ENCODE peak calls at places on chromosome 2, in six cellular contexts. One of them, this sample, is unnamed.
A peak's percentile ranks its signal among the peaks of the same experiment; 100 is the strongest.

GRCh38 chr2:25201265-25201664 is 32.9 kb upstream of the POMC start:
- DNase-seq in heart right ventricle: no peak
- DNase-seq in Panc1: no peak
- DNase-seq in left lung: no peak
- DNase-seq in H9: peak; percentile 56
- DNase-seq in coronary artery: no peak
- DNase-seq in this sample: no peak

GRCh38 chr2:47675196-47675825 is 107.6 kb upstream of the MSH6 start:
- DNase-seq in heart right ventricle: no peak
- DNase-seq in Panc1: no peak
- DNase-seq in left lung: no peak
- DNase-seq in H9: no peak
- DNase-seq in coronary artery: no peak
- DNase-seq in this sample: no peak

GRCh38 chr2:100214265-100214961 is 72.0 kb upstream of the AFF3 start:
- DNase-seq in heart right ventricle: peak; percentile 23
- DNase-seq in Panc1: no peak
- DNase-seq in left lung: no peak
- DNase-seq in H9: no peak
- DNase-seq in coronary artery: no peak
- DNase-seq in this sample: no peak

GRCh38 chr2:146890491-146890890 is 954.3 kb upstream of the ACVR2A start:
- DNase-seq in heart right ventricle: no peak
- DNase-seq in Panc1: no peak
- DNase-seq in left lung: no peak
- DNase-seq in H9: no peak
- DNase-seq in coronary artery: no peak
- DNase-seq in this sample: no peak

GRCh38 chr2:122077771-122078170 is 322.3 kb downstream of the TSN start:
- DNase-seq in heart right ventricle: no peak
- DNase-seq in Panc1: no peak
- DNase-seq in left lung: no peak
- DNase-seq in H9: no peak
- DNase-seq in coronary artery: no peak
- DNase-seq in this sample: no peak

GRCh38 chr2:6506311-6507258 is 359.1 kb downstream of the CMPK2 start:
- DNase-seq in heart right ventricle: no peak
- DNase-seq in Panc1: no peak
- DNase-seq in left lung: no peak
- DNase-seq in H9: no peak
- DNase-seq in coronary artery: no peak
- DNase-seq in this sample: no peak

GRCh38 chr2:191758420-191759199 is 80.7 kb downstream of the NABP1 start:
- DNase-seq in heart right ventricle: peak; percentile 13
- DNase-seq in Panc1: peak; percentile 39
- DNase-seq in left lung: peak; percentile 51
- DNase-seq in H9: peak; percentile 79
- DNase-seq in coronary artery: no peak
- DNase-seq in this sample: no peak

GRCh38 chr2:70626254-70626990 is 72.8 kb upstream of the TGFA start:
- DNase-seq in heart right ventricle: no peak
- DNase-seq in Panc1: no peak
- DNase-seq in left lung: no peak
- DNase-seq in H9: peak; percentile 73
- DNase-seq in coronary artery: no peak
- DNase-seq in this sample: no peak

GRCh38 chr2:8566788-8567468 is 114.9 kb upstream of the ID2 start:
- DNase-seq in heart right ventricle: no peak
- DNase-seq in Panc1: no peak
- DNase-seq in left lung: no peak
- DNase-seq in H9: peak; percentile 12
- DNase-seq in coronary artery: no peak
- DNase-seq in this sample: no peak

GRCh38 chr2:197777823-197778407 is 7.2 kb downstream of the BOLL start:
- DNase-seq in heart right ventricle: no peak
- DNase-seq in Panc1: peak; percentile 10
- DNase-seq in left lung: no peak
- DNase-seq in H9: no peak
- DNase-seq in coronary artery: no peak
- DNase-seq in this sample: no peak

GRCh38 chr2:72080286-72081145 is 67.1 kb downstream of the CYP26B1 start:
- DNase-seq in heart right ventricle: no peak
- DNase-seq in Panc1: no peak
- DNase-seq in left lung: peak; percentile 51
- DNase-seq in H9: no peak
- DNase-seq in coronary artery: no peak
- DNase-seq in this sample: no peak

GRCh38 chr2:113156278-113157107 is 17.3 kb upstream of the PSD4 start:
- DNase-seq in heart right ventricle: no peak
- DNase-seq in Panc1: no peak
- DNase-seq in left lung: no peak
- DNase-seq in H9: peak; percentile 64
- DNase-seq in coronary artery: peak; percentile 7
- DNase-seq in this sample: no peak

GRCh38 chr2:104804148-104804890 is 49.6 kb upstream of the POU3F3 start:
- DNase-seq in heart right ventricle: no peak
- DNase-seq in Panc1: no peak
- DNase-seq in left lung: no peak
- DNase-seq in H9: peak; percentile 38
- DNase-seq in coronary artery: no peak
- DNase-seq in this sample: no peak

GRCh38 chr2:136025057-136025973 is 39.9 kb upstream of the DARS1 start:
- DNase-seq in heart right ventricle: peak; percentile 78
- DNase-seq in Panc1: no peak
- DNase-seq in left lung: peak; percentile 94
- DNase-seq in H9: peak; percentile 94
- DNase-seq in coronary artery: no peak
- DNase-seq in this sample: peak; percentile 90

GRCh38 chr2:47357475-47357874 is 45.5 kb upstream of the MSH2 start:
- DNase-seq in heart right ventricle: peak; percentile 31
- DNase-seq in Panc1: no peak
- DNase-seq in left lung: no peak
- DNase-seq in H9: no peak
- DNase-seq in coronary artery: no peak
- DNase-seq in this sample: no peak

GRCh38 chr2:16933355-16933754 is 267.7 kb upstream of the CYRIA start:
- DNase-seq in heart right ventricle: no peak
- DNase-seq in Panc1: no peak
- DNase-seq in left lung: no peak
- DNase-seq in H9: no peak
- DNase-seq in coronary artery: no peak
- DNase-seq in this sample: no peak

GRCh38 chr2:9964334-9964980 is 13.0 kb downstream of the GRHL1 start:
- DNase-seq in heart right ventricle: no peak
- DNase-seq in Panc1: no peak
- DNase-seq in left lung: no peak
- DNase-seq in H9: no peak
- DNase-seq in coronary artery: no peak
- DNase-seq in this sample: no peak

GRCh38 chr2:199646439-199646838 is 188.7 kb upstream of the SATB2 start:
- DNase-seq in heart right ventricle: no peak
- DNase-seq in Panc1: no peak
- DNase-seq in left lung: no peak
- DNase-seq in H9: no peak
- DNase-seq in coronary artery: no peak
- DNase-seq in this sample: no peak

GRCh38 chr2:138059487-138059886 is 95.2 kb downstream of the HNMT start:
- DNase-seq in heart right ventricle: no peak
- DNase-seq in Panc1: no peak
- DNase-seq in left lung: no peak
- DNase-seq in H9: no peak
- DNase-seq in coronary artery: no peak
- DNase-seq in this sample: no peak

GRCh38 chr2:11505652-11506610 is 27.9 kb upstream of the GREB1 start:
- DNase-seq in heart right ventricle: no peak
- DNase-seq in Panc1: no peak
- DNase-seq in left lung: no peak
- DNase-seq in H9: no peak
- DNase-seq in coronary artery: no peak
- DNase-seq in this sample: no peak

GRCh38 chr2:88590998-88591613 is 36.2 kb downstream of the EIF2AK3 start:
- DNase-seq in heart right ventricle: peak; percentile 55
- DNase-seq in Panc1: peak; percentile 58
- DNase-seq in left lung: no peak
- DNase-seq in H9: peak; percentile 40
- DNase-seq in coronary artery: no peak
- DNase-seq in this sample: peak; percentile 50

DNA sequence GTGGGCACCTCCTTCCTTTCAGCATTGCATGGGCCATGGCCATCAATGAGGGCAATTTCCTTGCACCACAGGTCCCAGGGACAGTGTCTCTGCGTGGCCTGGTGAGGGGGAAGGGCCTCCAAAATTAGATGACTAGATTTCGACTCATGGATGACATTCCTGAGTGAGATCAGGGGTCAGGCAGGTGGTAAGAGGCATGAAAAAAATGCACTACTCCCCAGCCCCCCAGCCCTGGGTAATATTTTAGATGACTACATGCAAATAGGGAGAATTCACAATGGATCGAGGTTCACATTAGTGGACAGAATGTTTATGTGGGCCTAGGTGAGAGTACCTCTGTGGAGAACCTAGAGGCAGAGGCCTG is 19.0 kb upstream of the IGFBP5 start:
- DNase-seq in heart right ventricle: no peak
- DNase-seq in Panc1: no peak
- DNase-seq in left lung: no peak
- DNase-seq in H9: no peak
- DNase-seq in coronary artery: no peak
- DNase-seq in this sample: no peak
- H3K27ac ChIP-seq in heart right ventricle: peak overlapping the region; percentile 37
- H3K27ac ChIP-seq in Panc1: no peak overlapping the region
- H3K27ac ChIP-seq in left lung: no peak overlapping the region
- H3K27ac ChIP-seq in H9: no peak overlapping the region
- H3K27ac ChIP-seq in coronary artery: peak overlapping the region; percentile 70
- H3K27ac ChIP-seq in this sample: no peak overlapping the region

GRCh38 chr2:36362291-36362690 is 6.7 kb downstream of the CRIM1 start:
- DNase-seq in heart right ventricle: no peak
- DNase-seq in Panc1: no peak
- DNase-seq in left lung: no peak
- DNase-seq in H9: no peak
- DNase-seq in coronary artery: no peak
- DNase-seq in this sample: no peak
- H3K27ac ChIP-seq in heart right ventricle: no peak overlapping the region
- H3K27ac ChIP-seq in Panc1: peak overlapping the region; percentile 98
- H3K27ac ChIP-seq in left lung: no peak overlapping the region
- H3K27ac ChIP-seq in H9: no peak overlapping the region
- H3K27ac ChIP-seq in coronary artery: peak overlapping the region; percentile 80
- H3K27ac ChIP-seq in this sample: no peak overlapping the region

DNA sequence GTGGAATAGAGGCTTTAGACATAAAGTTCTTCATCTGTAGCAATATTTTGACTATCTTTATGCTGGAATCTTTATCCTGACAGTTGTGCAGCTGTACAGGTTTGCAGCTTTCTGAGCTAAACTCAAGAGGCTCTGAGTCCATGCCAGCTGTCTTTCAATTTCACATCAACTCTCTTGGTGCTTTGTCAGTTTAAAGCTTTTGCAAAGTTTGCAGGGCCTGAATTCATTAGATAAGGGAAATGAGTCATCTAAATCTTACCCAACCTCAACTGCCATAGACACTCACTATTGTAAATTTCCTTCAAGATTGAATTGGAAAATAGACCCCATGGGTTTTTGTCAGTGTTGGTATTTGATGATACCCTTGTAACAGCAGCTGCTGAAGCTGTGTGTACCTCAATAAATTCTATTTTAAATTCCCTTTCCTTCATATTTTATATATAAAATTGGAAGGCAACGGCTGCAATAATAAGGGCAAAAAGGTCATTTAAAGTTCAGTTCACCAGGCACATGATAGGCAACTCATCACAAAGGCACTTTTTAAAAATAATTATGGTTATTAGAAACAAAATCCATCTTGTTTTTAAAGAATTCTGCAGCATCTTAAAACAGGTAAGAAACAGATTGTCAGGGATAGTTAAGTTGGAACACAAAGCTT is 169.9 kb upstream of the SLC39A10 start:
- DNase-seq in heart right ventricle: no peak
- DNase-seq in Panc1: peak; percentile 12
- DNase-seq in left lung: no peak
- DNase-seq in H9: no peak
- DNase-seq in coronary artery: no peak
- DNase-seq in this sample: no peak
- H3K27ac ChIP-seq in heart right ventricle: no peak overlapping the region
- H3K27ac ChIP-seq in Panc1: peak overlapping the region; percentile 84
- H3K27ac ChIP-seq in left lung: no peak overlapping the region
- H3K27ac ChIP-seq in H9: no peak overlapping the region
- H3K27ac ChIP-seq in coronary artery: no peak overlapping the region
- H3K27ac ChIP-seq in this sample: no peak overlapping the region

GRCh38 chr2:67825476-67825875 is 237.3 kb downstream of the C1D start:
- DNase-seq in heart right ventricle: no peak
- DNase-seq in Panc1: no peak
- DNase-seq in left lung: no peak
- DNase-seq in H9: no peak
- DNase-seq in coronary artery: no peak
- DNase-seq in this sample: no peak
- H3K27ac ChIP-seq in heart right ventricle: no peak overlapping the region
- H3K27ac ChIP-seq in Panc1: no peak overlapping the region
- H3K27ac ChIP-seq in left lung: no peak overlapping the region
- H3K27ac ChIP-seq in H9: no peak overlapping the region
- H3K27ac ChIP-seq in coronary artery: no peak overlapping the region
- H3K27ac ChIP-seq in this sample: no peak overlapping the region

GRCh38 chr2:240322991-240323390 is 112.5 kb upstream of the GPC1 start:
- DNase-seq in heart right ventricle: no peak
- DNase-seq in Panc1: no peak
- DNase-seq in left lung: peak; percentile 69
- DNase-seq in H9: no peak
- DNase-seq in coronary artery: no peak
- DNase-seq in this sample: no peak

GRCh38 chr2:240320561-240321091 is 114.8 kb upstream of the GPC1 start:
- DNase-seq in heart right ventricle: no peak
- DNase-seq in Panc1: no peak
- DNase-seq in left lung: peak; percentile 58
- DNase-seq in H9: no peak
- DNase-seq in coronary artery: peak; percentile 54
- DNase-seq in this sample: no peak

GRCh38 chr2:240322231-240322955 is 113.1 kb upstream of the GPC1 start:
- DNase-seq in heart right ventricle: no peak
- DNase-seq in Panc1: no peak
- DNase-seq in left lung: peak; percentile 70
- DNase-seq in H9: no peak
- DNase-seq in coronary artery: peak; percentile 70
- DNase-seq in this sample: no peak

GRCh38 chr2:240319221-240319854 is 116.1 kb upstream of the GPC1 start:
- DNase-seq in heart right ventricle: no peak
- DNase-seq in Panc1: no peak
- DNase-seq in left lung: no peak
- DNase-seq in H9: no peak
- DNase-seq in coronary artery: peak; percentile 62
- DNase-seq in this sample: no peak

GRCh38 chr2:240319855-240320560 is 115.5 kb upstream of the GPC1 start:
- DNase-seq in heart right ventricle: peak; percentile 61
- DNase-seq in Panc1: no peak
- DNase-seq in left lung: peak; percentile 73
- DNase-seq in H9: no peak
- DNase-seq in coronary artery: peak; percentile 72
- DNase-seq in this sample: no peak
- H3K27ac ChIP-seq in heart right ventricle: no peak overlapping the region
- H3K27ac ChIP-seq in Panc1: no peak overlapping the region
- H3K27ac ChIP-seq in left lung: no peak overlapping the region
- H3K27ac ChIP-seq in H9: no peak overlapping the region
- H3K27ac ChIP-seq in coronary artery: peak overlapping the region; percentile 45
- H3K27ac ChIP-seq in this sample: no peak overlapping the region